ENCODE peak calls at places on chromosome 17, in eight cellular contexts. E is ovary; L is effector CD4-positive, alpha-beta T cell; D is DMS153; B is stimulated activated CD4-positive, alpha-beta T cell treated with anti-CD3 and anti-CD28 coated beads, Interleukin-15, amount 100 ng/mL, for 24 hours; U is NCI-H1092; A is left ventricle myocardium inferior; C is left cardiac atrium. O is an unnamed sample.

GRCh38 chr17:41613277-41614082 is 913 bp upstream of the KRT16 start:
- DNase-seq in E (no peak), L (no peak), D (no peak), B (no peak), U (no peak), A (no peak), C (no peak), O (no peak)

GRCh38 chr17:32654351-32654750 is 167.6 kb downstream of the CDK5R1 start:
- DNase-seq in E (no peak), L (no peak), D (no peak), B (no peak), U (no peak), A (no peak), C (no peak), O (no peak)

GRCh38 chr17:50458290-50458689 is 10.4 kb downstream of the CHAD start:
- DNase-seq in E (no peak), L (no peak), D (no peak), B (no peak), U (no peak), A (no peak), C (no peak), O (no peak)

GRCh38 chr17:62653002-62653830 is 25.7 kb downstream of the MRC2 start:
- DNase-seq in E (peak), L (peak), D (peak), B (peak), U (peak), A (peak), C (peak), O (peak)

GRCh38 chr17:185445-186138 is 4.1 kb upstream of the DOC2B start:
- DNase-seq in E (no peak), L (no peak), D (no peak), B (peak), U (no peak), A (no peak), C (no peak), O (peak)

GRCh38 chr17:68459030-68459376 is 1.7 kb upstream of the WIPI1 start:
- DNase-seq in E (no peak), L (no peak), D (no peak), B (no peak), U (no peak), A (no peak), C (no peak), O (no peak)

GRCh38 chr17:79742951-79743476 is 12.3 kb downstream of the ENPP7 start:
- DNase-seq in E (no peak), L (no peak), D (no peak), B (no peak), U (no peak), A (no peak), C (no peak), O (no peak)

GRCh38 chr17:1769826-1770477 is 8.1 kb downstream of the SERPINF1 start:
- DNase-seq in E (no peak), L (no peak), D (no peak), B (peak), U (no peak), A (no peak), C (no peak), O (no peak)

GRCh38 chr17:37490022-37490587 is 414 bp downstream of the DUSP14 start:
- DNase-seq in E (peak), L (peak), D (peak), B (peak), U (peak), A (peak), C (peak), O (peak)

GRCh38 chr17:5544115-5544514 is 40.2 kb downstream of the NLRP1 start:
- DNase-seq in E (no peak), L (no peak), D (no peak), B (no peak), U (no peak), A (no peak), C (no peak), O (no peak)

GRCh38 chr17:39661744-39662541 is 3.2 kb upstream of the TCAP start:
- DNase-seq in E (no peak), L (no peak), D (no peak), B (no peak), U (no peak), A (no peak), C (no peak), O (no peak)